ENCODE peak calls at places on chromosomes 2 and 18, in ten cellular contexts. D, M, Q, A, I, J, Z, F, H and P are unnamed samples.

GRCh38 chr2:206531996-206532543 is 88.7 kb downstream of the ADAM23 start:
- DNase-seq in D (no peak), M (no peak), Q (no peak), A (peak; percentile 38), I (no peak), J (no peak), Z (no peak), F (no peak), H (no peak), P (peak; percentile 11)

GRCh38 chr18:3048121-3048520 is 35.2 kb upstream of the LPIN2 start:
- DNase-seq in D (no peak), M (no peak), Q (no peak), A (no peak), I (no peak), J (no peak), Z (no peak), F (no peak), H (no peak), P (no peak)

GRCh38 chr2:96819876-96820511 is 3.9 kb downstream of the CNNM3 start:
- DNase-seq in D (no peak), M (no peak), Q (no peak), A (no peak), I (no peak), J (no peak), Z (no peak), F (peak; percentile 39), H (no peak), P (no peak)

GRCh38 chr2:25685741-25686140 is 12.4 kb upstream of the DTNB start:
- DNase-seq in D (no peak), M (no peak), Q (no peak), A (no peak), I (no peak), J (no peak), Z (no peak), F (no peak), H (no peak), P (no peak)

GRCh38 chr2:233089851-233090250 is 29.7 kb downstream of the INPP5D start:
- DNase-seq in D (no peak), M (no peak), Q (no peak), A (no peak), I (no peak), J (no peak), Z (no peak), F (peak; percentile 67), H (no peak), P (peak; percentile 11)

GRCh38 chr2:135182190-135182589 is 130.1 kb downstream of the RAB3GAP1 start:
- DNase-seq in D (no peak), M (no peak), Q (no peak), A (no peak), I (no peak), J (no peak), Z (no peak), F (no peak), H (no peak), P (no peak)

GRCh38 chr2:240421396-240421795 is 14.1 kb upstream of the GPC1 start:
- DNase-seq in D (peak; percentile 35), M (no peak), Q (no peak), A (no peak), I (no peak), J (no peak), Z (no peak), F (no peak), H (no peak), P (peak; percentile 3)

GRCh38 chr2:150491943-150492342 is 4.5 kb upstream of the RND3 start:
- DNase-seq in D (no peak), M (no peak), Q (no peak), A (peak; percentile 53), I (no peak), J (no peak), Z (no peak), F (no peak), H (no peak), P (no peak)

GRCh38 chr2:31736695-31737454 is 156.1 kb upstream of the SRD5A2 start:
- DNase-seq in D (no peak), M (no peak), Q (no peak), A (no peak), I (no peak), J (no peak), Z (no peak), F (no peak), H (no peak), P (no peak)

GRCh38 chr2:105113616-105114275 is 75.9 kb downstream of the MRPS9 start:
- DNase-seq in D (no peak), M (no peak), Q (no peak), A (no peak), I (no peak), J (no peak), Z (no peak), F (no peak), H (no peak), P (no peak)

GRCh38 chr2:73914667-73915066 is 12.0 kb upstream of the DGUOK start:
- DNase-seq in D (no peak), M (no peak), Q (no peak), A (no peak), I (no peak), J (no peak), Z (no peak), F (peak; percentile 16), H (no peak), P (no peak)

GRCh38 chr18:12786669-12787068 is 83.8 kb downstream of the PSMG2 start:
- DNase-seq in D (no peak), M (no peak), Q (no peak), A (no peak), I (no peak), J (no peak), Z (no peak), F (no peak), H (no peak), P (no peak)

GRCh38 chr2:149768320-149768799 is 180.8 kb upstream of the MMADHC start:
- DNase-seq in D (no peak), M (no peak), Q (no peak), A (peak; percentile 30), I (no peak), J (no peak), Z (no peak), F (no peak), H (no peak), P (no peak)

GRCh38 chr18:68275616-68276015 is 439.3 kb downstream of the TMX3 start:
- DNase-seq in D (no peak), M (no peak), Q (no peak), A (peak; percentile 57), I (no peak), J (no peak), Z (no peak), F (no peak), H (no peak), P (no peak)
- H3K27ac ChIP-seq in D (no peak overlapping the region), M (no peak overlapping the region), Q (no peak overlapping the region), A (peak overlapping the region; percentile 57), I (no peak overlapping the region), J (no peak overlapping the region), Z (no peak overlapping the region), F (no peak overlapping the region), H (no peak overlapping the region), P (no peak overlapping the region)

GRCh38 chr2:1827686-1828085 is 83.4 kb upstream of the PXDN start:
- DNase-seq in D (no peak), M (no peak), Q (no peak), A (no peak), I (no peak), J (no peak), Z (no peak), F (no peak), H (no peak), P (no peak)

GRCh38 chr2:1831617-1831970 is 87.3 kb upstream of the PXDN start:
- DNase-seq in D (no peak), M (no peak), Q (no peak), A (no peak), I (no peak), J (no peak), Z (no peak), F (peak; percentile 61), H (no peak), P (no peak)

GRCh38 chr2:1833046-1833445 is 88.7 kb upstream of the PXDN start:
- DNase-seq in D (no peak), M (no peak), Q (no peak), A (no peak), I (no peak), J (no peak), Z (no peak), F (peak; percentile 59), H (no peak), P (peak; percentile 29)

GRCh38 chr2:1830936-1831616 is 86.8 kb upstream of the PXDN start:
- DNase-seq in D (no peak), M (no peak), Q (no peak), A (no peak), I (no peak), J (no peak), Z (no peak), F (peak; percentile 70), H (no peak), P (no peak)

DNA sequence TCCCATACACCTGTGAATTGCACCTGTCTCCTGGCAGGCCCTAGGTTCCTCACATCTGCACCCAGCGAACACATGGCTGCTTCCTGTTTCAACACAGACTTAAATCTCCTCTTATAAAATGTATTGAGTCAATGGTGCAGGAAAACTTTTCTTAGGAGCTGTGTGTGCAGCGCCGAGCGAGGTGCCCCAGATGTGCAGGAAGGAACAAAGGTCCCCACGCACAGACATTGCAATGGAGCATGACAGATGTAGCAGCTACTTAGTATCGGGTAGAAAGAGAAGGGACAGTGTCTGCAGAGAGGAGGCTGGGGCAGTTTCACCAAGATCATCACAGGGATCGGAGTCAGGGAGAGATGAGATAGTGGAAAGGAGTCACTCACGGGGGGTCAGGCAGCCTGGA is 85.5 kb upstream of the PXDN start:
- DNase-seq in D (no peak), M (no peak), Q (no peak), A (no peak), I (no peak), J (no peak), Z (no peak), F (no peak), H (no peak), P (no peak)
- H3K27ac ChIP-seq in D (no peak overlapping the region), M (no peak overlapping the region), Q (no peak overlapping the region), A (no peak overlapping the region), I (no peak overlapping the region), J (no peak overlapping the region), Z (no peak overlapping the region), F (no peak overlapping the region), H (no peak overlapping the region), P (no peak overlapping the region)

DNA sequence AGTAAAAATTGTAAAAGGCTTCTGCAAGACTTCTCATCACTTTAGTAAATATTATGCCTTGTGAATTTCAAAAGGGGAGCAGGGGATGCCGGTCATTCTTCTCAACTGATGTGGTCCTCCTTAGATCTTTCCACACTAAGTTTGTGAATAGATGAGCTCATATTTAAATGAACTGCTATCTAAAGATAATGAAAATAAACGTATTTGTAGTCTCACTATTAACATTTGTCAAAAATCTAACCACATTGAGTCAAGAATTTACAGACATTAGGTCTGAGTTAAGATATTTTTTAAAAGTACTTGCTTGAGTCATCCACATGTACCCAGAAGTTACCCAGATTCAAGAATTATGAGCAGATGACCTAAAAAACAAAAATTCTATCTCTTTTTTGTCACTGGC is 6.5 kb downstream of the PRPF40A start:
- DNase-seq in D (no peak), M (no peak), Q (no peak), A (no peak), I (no peak), J (no peak), Z (no peak), F (no peak), H (no peak), P (no peak)
- H3K27ac ChIP-seq in D (no peak overlapping the region), M (no peak overlapping the region), Q (no peak overlapping the region), A (no peak overlapping the region), I (no peak overlapping the region), J (no peak overlapping the region), Z (no peak overlapping the region), F (no peak overlapping the region), H (no peak overlapping the region), P (no peak overlapping the region)

GRCh38 chr18:24731158-24731557 is 270.7 kb downstream of the HRH4 start:
- DNase-seq in D (no peak), M (no peak), Q (no peak), A (no peak), I (peak; percentile 47), J (no peak), Z (no peak), F (no peak), H (no peak), P (no peak)
- H3K27ac ChIP-seq in D (no peak overlapping the region), M (no peak overlapping the region), Q (no peak overlapping the region), A (no peak overlapping the region), I (no peak overlapping the region), J (no peak overlapping the region), Z (no peak overlapping the region), F (no peak overlapping the region), H (no peak overlapping the region), P (no peak overlapping the region)